ENCODE peak calls at places on chromosomes 16 and 17, in four cellular contexts. I is HCT116, O is K562, M is H1. D is an unnamed sample.

GRCh38 chr17:63698886-63699637 is 863 bp downstream of the LIMD2 start:
- DNase-seq in O (no peak), I (no peak), M (no peak), D (peak; percentile 46)

GRCh38 chr16:81374514-81374913 is 59.8 kb downstream of the GAN start:
- DNase-seq in O (no peak), M (no peak), I (no peak), D (no peak)

GRCh38 chr17:4474093-4474492 is 24.6 kb upstream of the SPNS2 start:
- DNase-seq in M (no peak), O (no peak), I (no peak), D (no peak)

GRCh38 chr17:63035271-63035670 is 69.2 kb downstream of the TANC2 start:
- DNase-seq in O (no peak), M (no peak), I (peak; percentile 63), D (no peak)

GRCh38 chr17:17204041-17204591 is 2.0 kb downstream of the PLD6 start:
- DNase-seq in O (no peak), I (no peak), M (no peak), D (no peak)

GRCh38 chr17:57391076-57391825 is 134.9 kb downstream of the MSI2 start:
- DNase-seq in I (no peak), M (no peak), O (no peak), D (no peak)

GRCh38 chr16:7025616-7026190 is 306.9 kb upstream of the RBFOX1 start:
- DNase-seq in M (peak; percentile 72), O (peak; percentile 76), I (no peak), D (peak; percentile 71)

GRCh38 chr17:19403021-19403420 is 8.0 kb upstream of the RNF112 start:
- DNase-seq in O (no peak), M (no peak), I (no peak), D (no peak)

GRCh38 chr17:16484445-16485169 is 7.4 kb downstream of the LRRC75A start:
- DNase-seq in O (no peak), I (no peak), M (no peak), D (no peak)

GRCh38 chr17:67386965-67387551 is 10.0 kb downstream of the PITPNC1 start:
- DNase-seq in M (no peak), I (peak; percentile 64), O (peak; percentile 70), D (peak; percentile 56)

GRCh38 chr17:59800530-59800942 is 92.2 kb downstream of the TUBD1 start:
- DNase-seq in I (peak; percentile 21), O (no peak), M (no peak), D (no peak)

GRCh38 chr17:64534187-64534586 is 27.4 kb downstream of the CEP95 start:
- DNase-seq in I (no peak), M (no peak), O (no peak), D (no peak)

GRCh38 chr17:32266389-32267269 is 997 bp downstream of the RHBDL3 start:
- DNase-seq in O (no peak), M (no peak), I (no peak), D (no peak)

GRCh38 chr17:71777048-71777638 is 343.7 kb upstream of the SOX9 start:
- DNase-seq in O (no peak), M (no peak), I (no peak), D (no peak)
- TF ChIP-seq FOSL1 in O (no peak), M (no peak), I (no peak), D (no peak)

DNA sequence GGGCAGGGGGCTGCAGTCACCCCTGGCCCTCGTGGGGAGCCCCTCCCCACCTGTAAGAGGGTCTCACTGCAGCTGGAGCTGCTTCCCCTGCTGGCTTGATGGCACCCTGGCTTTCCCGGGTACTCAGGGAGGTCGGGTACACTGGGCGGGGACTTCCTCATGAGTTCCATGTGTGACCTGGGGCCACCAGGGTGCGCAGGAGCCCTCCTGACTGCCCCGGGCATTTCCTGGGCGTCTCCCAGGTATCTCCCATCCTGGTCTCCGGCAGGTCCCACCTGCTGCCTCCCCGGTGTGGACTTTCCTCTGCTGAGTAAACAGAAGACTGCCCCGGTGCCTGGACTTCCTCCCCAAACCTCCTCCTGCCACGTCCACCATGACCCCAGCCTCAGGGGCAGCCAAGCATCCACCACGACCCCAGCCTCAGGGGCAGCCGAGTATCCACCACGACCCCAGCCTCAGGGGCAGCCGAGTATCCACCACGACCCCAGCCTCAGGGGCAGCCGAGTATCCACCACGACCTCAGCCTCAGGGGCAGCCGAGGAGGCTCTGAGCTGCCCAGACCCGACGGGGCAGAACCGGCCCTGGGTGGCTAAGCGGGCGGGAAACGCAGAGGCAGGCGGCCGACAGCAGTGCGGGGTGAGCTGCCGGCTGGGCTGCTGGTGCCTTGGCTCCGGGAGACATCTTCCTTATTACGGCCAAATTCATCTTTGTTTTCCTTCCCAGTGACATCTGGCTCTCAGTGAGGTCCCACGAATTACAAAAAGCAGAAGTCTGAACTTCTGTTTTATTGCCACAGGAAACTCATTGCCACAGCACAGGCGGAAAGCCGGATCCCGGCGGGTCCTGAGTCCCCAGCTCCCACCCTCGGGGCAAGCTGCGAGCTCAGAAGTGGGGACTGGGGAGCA is 40.7 kb downstream of the CBFA2T3 start:
- DNase-seq in O (no peak), I (no peak), M (no peak), D (peak; percentile 34)
- TF ChIP-seq CTCF in O (no peak), I (no peak), M (no peak), D (peak; percentile 55)

GRCh38 chr16:261031-261691 is 14.6 kb downstream of the RGS11 start:
- DNase-seq in I (no peak), O (no peak), M (no peak), D (no peak)
- TF ChIP-seq FOSL1 in I (no peak), O (no peak), M (no peak), D (no peak)

DNA sequence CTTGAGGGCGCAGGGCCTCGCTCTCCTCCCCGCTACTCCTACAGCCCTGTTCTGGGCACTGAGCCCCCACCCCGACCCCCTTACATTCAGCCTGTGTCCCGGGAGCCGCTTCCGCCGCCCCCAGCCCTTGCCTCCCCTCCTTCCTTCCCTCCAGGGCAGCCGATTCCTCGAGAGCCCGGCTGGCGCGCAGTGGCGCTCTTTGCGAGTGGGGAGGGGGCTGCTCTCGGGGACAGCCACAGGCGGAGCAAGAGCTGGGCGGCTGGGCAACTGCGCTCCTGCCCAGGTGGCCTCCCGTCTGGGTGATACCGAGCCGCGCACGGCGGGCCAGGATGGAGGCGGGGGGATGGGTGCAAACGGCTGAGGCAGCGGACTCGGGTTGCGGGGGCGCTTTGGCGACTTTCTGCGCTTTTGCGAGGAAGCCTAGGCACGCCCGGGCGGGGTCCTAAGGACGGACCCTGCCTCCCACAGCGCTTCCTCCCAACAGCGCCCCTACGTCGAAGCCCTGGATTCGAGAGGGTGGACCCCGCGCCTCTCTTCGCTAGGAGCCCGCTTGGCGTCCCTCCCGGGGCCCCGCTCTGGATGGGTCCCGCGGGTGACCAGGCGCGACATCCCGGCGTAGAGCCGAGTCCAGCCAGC is 1.3 kb downstream of the MMP15 start:
- DNase-seq in O (no peak), I (no peak), M (no peak), D (no peak)
- TF ChIP-seq CTCF in O (peak; percentile 22), I (no peak), M (no peak), D (no peak)

DNA sequence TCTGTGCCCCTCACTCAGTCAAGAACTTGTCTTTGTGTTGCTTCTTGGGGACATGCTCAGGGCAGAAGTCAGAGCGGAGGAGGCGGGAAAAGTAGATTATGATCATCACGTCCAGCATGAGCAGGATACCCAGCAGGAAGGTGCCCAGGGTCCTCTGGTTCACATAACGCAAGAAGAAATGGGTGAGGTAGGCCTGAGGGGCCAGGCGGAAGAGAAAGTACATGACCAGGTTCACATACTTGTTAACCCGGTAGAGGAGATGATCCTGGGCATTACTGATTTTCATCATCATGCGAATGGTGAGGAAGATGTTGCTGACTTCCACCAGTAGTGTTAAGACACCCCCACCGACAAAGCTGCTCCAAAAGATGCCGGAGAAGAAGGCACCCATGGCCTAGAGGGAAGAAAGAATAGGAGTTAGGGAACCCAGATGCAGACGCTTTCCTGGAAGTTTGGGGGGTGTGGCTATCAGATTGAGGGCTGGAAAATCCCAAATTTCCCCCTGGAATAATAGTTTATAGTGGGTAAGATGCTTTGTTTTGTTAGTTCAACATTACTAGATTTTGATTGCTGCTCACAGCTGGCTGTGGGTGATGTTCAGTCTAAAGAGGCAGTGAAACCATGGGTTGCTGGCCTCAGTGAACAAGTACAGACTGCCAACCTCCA is 1.4 kb downstream of the TLCD1 start:
- DNase-seq in I (no peak), M (no peak), O (peak; percentile 62), D (no peak)
- TF ChIP-seq FOSL1 in I (no peak), M (no peak), O (no peak), D (no peak)

DNA sequence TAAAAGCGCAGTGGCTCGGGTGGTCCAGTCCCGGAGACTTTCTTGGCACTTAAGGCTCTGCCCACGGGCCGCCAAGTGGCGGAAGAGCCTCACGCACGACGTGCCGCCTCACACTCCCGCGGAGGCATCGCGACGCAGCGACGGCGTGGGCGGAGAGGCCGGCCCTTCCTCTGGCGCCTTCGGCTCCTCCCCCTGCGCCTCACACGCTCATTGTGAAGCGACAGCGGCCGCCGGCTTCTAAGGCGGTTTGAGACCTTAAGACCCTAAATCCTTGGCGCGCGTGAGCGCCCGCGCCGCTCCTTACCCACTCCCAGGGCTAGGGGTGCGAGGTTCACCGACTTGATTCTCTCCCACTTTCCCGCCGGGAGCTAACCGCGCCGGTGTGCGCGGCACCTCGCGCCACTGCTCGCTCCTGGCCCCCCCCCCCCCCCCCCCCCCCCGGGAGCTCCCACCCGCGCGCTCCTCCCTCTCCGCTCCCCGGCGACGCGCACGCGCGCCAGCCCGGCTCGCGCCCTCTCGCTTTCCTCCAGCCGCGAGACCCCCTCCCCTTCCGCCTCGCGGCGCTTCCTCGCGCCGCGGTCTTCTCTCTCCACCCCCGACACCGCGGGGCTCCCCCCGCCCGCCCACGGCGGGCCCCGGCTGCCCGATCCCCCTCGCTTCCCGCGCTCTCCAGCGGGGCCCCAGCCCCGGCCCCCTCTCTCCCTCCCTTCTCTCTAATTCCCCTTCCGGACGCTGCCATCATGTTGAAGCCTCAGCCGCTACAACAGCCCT is at the start of gene ATXN2L:
- DNase-seq in M (peak; percentile 70), O (peak; percentile 98), I (peak; percentile 93), D (peak; percentile 90)
- TF ChIP-seq CTCF in M (no peak), O (no peak), I (no peak), D (peak; percentile 59)

GRCh38 chr17:2173005-2173404 is 118.1 kb downstream of the HIC1 start:
- DNase-seq in I (no peak), O (no peak), M (no peak), D (no peak)
- TF ChIP-seq FOSL1 in I (no peak), O (no peak), M (no peak), D (no peak)

DNA sequence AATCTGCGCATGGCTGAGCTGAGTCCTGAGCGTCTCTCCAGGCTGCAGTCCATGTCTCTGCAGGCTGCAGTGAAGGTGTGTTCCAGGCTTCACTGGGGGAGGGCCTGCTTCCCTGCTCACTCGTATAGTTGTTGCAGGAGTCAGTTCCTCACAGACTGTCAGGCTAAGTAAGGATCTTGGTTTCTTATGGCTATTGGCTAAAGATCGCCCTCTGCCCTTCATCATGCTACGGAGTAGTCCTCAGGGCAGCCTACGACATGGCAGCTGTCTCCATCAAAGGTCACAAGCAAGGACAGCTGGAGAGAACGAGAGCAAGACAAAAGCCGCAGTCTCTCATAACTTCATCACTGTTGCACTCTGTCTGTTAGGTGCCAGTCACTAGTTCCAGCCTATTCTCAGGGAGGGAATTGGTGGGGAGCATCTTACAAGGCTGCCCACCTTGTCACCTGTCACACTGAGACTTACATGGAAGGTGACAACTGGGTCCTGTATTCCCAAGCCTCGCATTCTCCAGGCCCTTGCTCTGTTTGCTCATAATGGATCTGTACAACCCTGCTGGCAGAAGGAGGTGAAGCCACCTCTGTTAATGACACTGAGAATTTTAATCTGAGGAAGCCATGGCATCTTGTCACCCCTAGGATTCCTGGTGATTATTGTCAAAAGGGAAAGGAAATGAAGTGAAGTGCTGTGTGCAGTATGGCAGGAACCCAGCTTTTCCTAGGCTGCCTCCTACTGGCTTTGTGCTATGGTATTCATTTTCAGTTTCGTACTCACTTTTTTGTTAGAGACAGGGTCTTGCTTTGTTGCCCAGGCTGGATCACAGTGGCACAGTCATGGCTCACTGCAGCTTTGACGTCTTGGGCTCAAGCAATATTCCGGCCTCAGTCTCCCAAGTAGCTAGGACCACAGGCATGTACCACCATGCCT is 43.4 kb downstream of the MFSD11 start:
- DNase-seq in M (no peak), I (no peak), O (no peak), D (no peak)
- TF ChIP-seq CTCF in M (no peak), I (peak; percentile 25), O (peak; percentile 7), D (peak; percentile 49)

GRCh38 chr16:88014201-88014781 is 63.1 kb downstream of the BANP start:
- DNase-seq in I (no peak), M (no peak), O (no peak), D (peak; percentile 20)
- TF ChIP-seq FOSL1 in I (no peak), M (no peak), O (no peak), D (no peak)

D was measured in HepG2.